ENCODE peak calls at places on chromosomes 6 and 20, in four cellular contexts. One of them, this sample, is unnamed.
A peak's percentile ranks its signal among the peaks of the same experiment; 100 is the strongest.

GRCh38 chr6:119283979-119284545 is 65.5 kb downstream of the MAN1A1 start:
- DNase-seq in AG04449: no peak
- DNase-seq in GM06990: no peak
- DNase-seq in lower lobe of right lung: no peak
- DNase-seq in this sample: no peak

GRCh38 chr6:21710908-21711627 is 117.5 kb downstream of the SOX4 start:
- DNase-seq in GM06990: no peak
- DNase-seq in lower lobe of right lung: no peak
- DNase-seq in AG04449: no peak
- DNase-seq in this sample: no peak

GRCh38 chr6:17169291-17169690 is 67.4 kb downstream of the STMND1 start:
- DNase-seq in GM06990: no peak
- DNase-seq in AG04449: no peak
- DNase-seq in lower lobe of right lung: no peak
- DNase-seq in this sample: peak; percentile 35

GRCh38 chr20:51769941-51770615 is 1.9 kb upstream of the ATP9A start:
- DNase-seq in lower lobe of right lung: no peak
- DNase-seq in AG04449: no peak
- DNase-seq in GM06990: no peak
- DNase-seq in this sample: no peak

GRCh38 chr20:48772183-48772976 is 55.4 kb downstream of the PREX1 start:
- DNase-seq in AG04449: no peak
- DNase-seq in GM06990: no peak
- DNase-seq in lower lobe of right lung: peak; percentile 83
- DNase-seq in this sample: no peak

GRCh38 chr20:50746138-50746940 is 15.0 kb downstream of the PARD6B start:
- DNase-seq in lower lobe of right lung: no peak
- DNase-seq in AG04449: no peak
- DNase-seq in GM06990: no peak
- DNase-seq in this sample: peak; percentile 34

GRCh38 chr6:39493174-39493573 is 170.7 kb upstream of the KCNK16 start:
- DNase-seq in lower lobe of right lung: no peak
- DNase-seq in AG04449: no peak
- DNase-seq in GM06990: no peak
- DNase-seq in this sample: no peak

GRCh38 chr20:37990571-37991151 is 42.6 kb downstream of the TTI1 start:
- DNase-seq in AG04449: no peak
- DNase-seq in lower lobe of right lung: peak; percentile 82
- DNase-seq in GM06990: peak; percentile 82
- DNase-seq in this sample: no peak

GRCh38 chr20:46111028-46111835 is 6.9 kb upstream of the CD40 start:
- DNase-seq in lower lobe of right lung: peak; percentile 59
- DNase-seq in GM06990: peak; percentile 62
- DNase-seq in AG04449: no peak
- DNase-seq in this sample: no peak

GRCh38 chr6:45947807-45948206 is 67.9 kb downstream of the CLIC5 start:
- DNase-seq in AG04449: no peak
- DNase-seq in lower lobe of right lung: no peak
- DNase-seq in GM06990: no peak
- DNase-seq in this sample: no peak

GRCh38 chr20:20491110-20491783 is 123.3 kb downstream of the INSM1 start:
- DNase-seq in lower lobe of right lung: no peak
- DNase-seq in GM06990: no peak
- DNase-seq in AG04449: no peak
- DNase-seq in this sample: peak; percentile 24

GRCh38 chr20:21981179-21981578 is 275.7 kb downstream of the PAX1 start:
- DNase-seq in lower lobe of right lung: no peak
- DNase-seq in GM06990: no peak
- DNase-seq in AG04449: no peak
- DNase-seq in this sample: no peak

GRCh38 chr6:105209950-105210706 is 30.3 kb upstream of the POPDC3 start:
- DNase-seq in GM06990: no peak
- DNase-seq in lower lobe of right lung: no peak
- DNase-seq in AG04449: no peak
- DNase-seq in this sample: peak; percentile 68

GRCh38 chr6:40312213-40313015 is 274.8 kb downstream of the LRFN2 start:
- DNase-seq in lower lobe of right lung: no peak
- DNase-seq in AG04449: no peak
- DNase-seq in GM06990: no peak
- DNase-seq in this sample: no peak

GRCh38 chr20:60857708-60858107 is 394.4 kb upstream of the CDH4 start:
- DNase-seq in lower lobe of right lung: no peak
- DNase-seq in GM06990: no peak
- DNase-seq in AG04449: peak; percentile 4
- DNase-seq in this sample: peak; percentile 3

GRCh38 chr6:75602897-75603395 is 1.3 kb downstream of the SENP6 start:
- DNase-seq in AG04449: no peak
- DNase-seq in lower lobe of right lung: no peak
- DNase-seq in GM06990: no peak
- DNase-seq in this sample: no peak

GRCh38 chr6:89984926-89985743 is 90.9 kb downstream of the GJA10 start:
- DNase-seq in lower lobe of right lung: peak; percentile 53
- DNase-seq in AG04449: peak; percentile 14
- DNase-seq in GM06990: no peak
- DNase-seq in this sample: no peak

GRCh38 chr20:37278966-37279590 is 10.4 kb upstream of the MANBAL start:
- DNase-seq in lower lobe of right lung: no peak
- DNase-seq in AG04449: no peak
- DNase-seq in GM06990: no peak
- DNase-seq in this sample: no peak

GRCh38 chr20:45545754-45546453 is 1.3 kb downstream of the EPPIN start:
- DNase-seq in AG04449: no peak
- DNase-seq in GM06990: no peak
- DNase-seq in lower lobe of right lung: no peak
- DNase-seq in this sample: peak; percentile 3

GRCh38 chr6:148186916-148187315 is 155.7 kb upstream of the SASH1 start:
- DNase-seq in lower lobe of right lung: no peak
- DNase-seq in AG04449: no peak
- DNase-seq in GM06990: no peak
- DNase-seq in this sample: no peak

GRCh38 chr20:57431539-57431835 is 40.3 kb downstream of the RBM38 start:
- DNase-seq in AG04449: no peak
- DNase-seq in GM06990: no peak
- DNase-seq in lower lobe of right lung: no peak
- DNase-seq in this sample: no peak

GRCh38 chr6:95693108-95693507 is 115.8 kb downstream of the MANEA start:
- DNase-seq in AG04449: no peak
- DNase-seq in lower lobe of right lung: no peak
- DNase-seq in GM06990: no peak
- DNase-seq in this sample: no peak

GRCh38 chr6:44333942-44334341 is 8.5 kb upstream of the SPATS1 start:
- DNase-seq in AG04449: no peak
- DNase-seq in lower lobe of right lung: no peak
- DNase-seq in GM06990: no peak
- DNase-seq in this sample: no peak

GRCh38 chr6:146169872-146170271 is 141.0 kb downstream of the GRM1 start:
- DNase-seq in GM06990: no peak
- DNase-seq in lower lobe of right lung: no peak
- DNase-seq in AG04449: no peak
- DNase-seq in this sample: no peak

GRCh38 chr6:157535354-157536217 is 154.6 kb downstream of the ZDHHC14 start:
- DNase-seq in GM06990: peak; percentile 51
- DNase-seq in AG04449: no peak
- DNase-seq in lower lobe of right lung: no peak
- DNase-seq in this sample: peak; percentile 17

GRCh38 chr6:31495580-31495979 is 2.4 kb upstream of the MICB start:
- DNase-seq in GM06990: no peak
- DNase-seq in AG04449: no peak
- DNase-seq in lower lobe of right lung: no peak
- DNase-seq in this sample: no peak

GRCh38 chr6:105445461-105445860 is 42.6 kb upstream of the PREP start:
- DNase-seq in lower lobe of right lung: no peak
- DNase-seq in AG04449: no peak
- DNase-seq in GM06990: no peak
- DNase-seq in this sample: no peak

GRCh38 chr6:123640567-123641187 is 3.9 kb upstream of the TRDN start:
- DNase-seq in GM06990: no peak
- DNase-seq in lower lobe of right lung: no peak
- DNase-seq in AG04449: no peak
- DNase-seq in this sample: no peak

GRCh38 chr6:163793584-163793983 is 379.1 kb downstream of the QKI start:
- DNase-seq in lower lobe of right lung: no peak
- DNase-seq in AG04449: peak; percentile 46
- DNase-seq in GM06990: no peak
- DNase-seq in this sample: peak; percentile 28

GRCh38 chr6:36128073-36128472 is 2.2 kb upstream of the MAPK13 start:
- DNase-seq in AG04449: no peak
- DNase-seq in lower lobe of right lung: no peak
- DNase-seq in GM06990: no peak
- DNase-seq in this sample: no peak

GRCh38 chr6:159197251-159197650 is 28.1 kb downstream of the FNDC1 start:
- DNase-seq in lower lobe of right lung: no peak
- DNase-seq in AG04449: no peak
- DNase-seq in GM06990: no peak
- DNase-seq in this sample: no peak

GRCh38 chr6:93105017-93105416 is 314.3 kb downstream of the EPHA7 start:
- DNase-seq in GM06990: no peak
- DNase-seq in lower lobe of right lung: no peak
- DNase-seq in AG04449: no peak
- DNase-seq in this sample: no peak

GRCh38 chr6:80676386-80676785 is 569.9 kb downstream of the BCKDHB start:
- DNase-seq in lower lobe of right lung: no peak
- DNase-seq in GM06990: no peak
- DNase-seq in AG04449: no peak
- DNase-seq in this sample: no peak

GRCh38 chr6:89252902-89253301 is 35.7 kb upstream of the GABRR1 start:
- DNase-seq in GM06990: no peak
- DNase-seq in lower lobe of right lung: no peak
- DNase-seq in AG04449: no peak
- DNase-seq in this sample: no peak

GRCh38 chr6:137736048-137736846 is 130.8 kb upstream of the TNFAIP3 start:
- DNase-seq in GM06990: peak; percentile 28
- DNase-seq in lower lobe of right lung: no peak
- DNase-seq in AG04449: no peak
- DNase-seq in this sample: no peak

GRCh38 chr20:51534764-51535386 is 7.6 kb downstream of the NFATC2 start:
- DNase-seq in GM06990: no peak
- DNase-seq in lower lobe of right lung: no peak
- DNase-seq in AG04449: no peak
- DNase-seq in this sample: no peak

GRCh38 chr6:55819811-55820210 is 55.6 kb downstream of the BMP5 start:
- DNase-seq in lower lobe of right lung: no peak
- DNase-seq in AG04449: no peak
- DNase-seq in GM06990: no peak
- DNase-seq in this sample: no peak

GRCh38 chr6:111107589-111107988 is 20.3 kb downstream of the SLC16A10 start:
- DNase-seq in GM06990: no peak
- DNase-seq in lower lobe of right lung: no peak
- DNase-seq in AG04449: no peak
- DNase-seq in this sample: no peak

GRCh38 chr6:76742919-76743318 is 670.5 kb upstream of the IMPG1 start:
- DNase-seq in AG04449: no peak
- DNase-seq in lower lobe of right lung: no peak
- DNase-seq in GM06990: no peak
- DNase-seq in this sample: no peak

GRCh38 chr6:152600022-152600421 is 37.1 kb downstream of the SYNE1 start:
- DNase-seq in AG04449: no peak
- DNase-seq in lower lobe of right lung: no peak
- DNase-seq in GM06990: no peak
- DNase-seq in this sample: no peak

GRCh38 chr6:152595507-152595906 is 41.7 kb downstream of the SYNE1 start:
- DNase-seq in AG04449: no peak
- DNase-seq in lower lobe of right lung: no peak
- DNase-seq in GM06990: no peak
- DNase-seq in this sample: no peak

GRCh38 chr6:152598858-152599537 is 38.2 kb downstream of the SYNE1 start:
- DNase-seq in lower lobe of right lung: no peak
- DNase-seq in GM06990: no peak
- DNase-seq in AG04449: no peak
- DNase-seq in this sample: no peak

GRCh38 chr6:152596706-152597105 is 40.5 kb downstream of the SYNE1 start:
- DNase-seq in GM06990: no peak
- DNase-seq in lower lobe of right lung: no peak
- DNase-seq in AG04449: no peak
- DNase-seq in this sample: no peak

GRCh38 chr6:152598421-152598820 is 38.7 kb downstream of the SYNE1 start:
- DNase-seq in GM06990: no peak
- DNase-seq in AG04449: no peak
- DNase-seq in lower lobe of right lung: no peak
- DNase-seq in this sample: no peak
- H3K4me3 ChIP-seq in GM06990: no peak overlapping the region
- H3K4me3 ChIP-seq in AG04449: no peak overlapping the region
- H3K4me3 ChIP-seq in lower lobe of right lung: no peak overlapping the region
- H3K4me3 ChIP-seq in this sample: no peak overlapping the region

GRCh38 chr20:44075191-44075949 is 111.6 kb downstream of the JPH2 start:
- DNase-seq in GM06990: no peak
- DNase-seq in lower lobe of right lung: no peak
- DNase-seq in AG04449: no peak
- DNase-seq in this sample: no peak
- H3K4me3 ChIP-seq in GM06990: no peak overlapping the region
- H3K4me3 ChIP-seq in lower lobe of right lung: no peak overlapping the region
- H3K4me3 ChIP-seq in AG04449: no peak overlapping the region
- H3K4me3 ChIP-seq in this sample: no peak overlapping the region

GRCh38 chr6:24940311-24940917 is 4.7 kb upstream of the RIPOR2 start:
- DNase-seq in lower lobe of right lung: no peak
- DNase-seq in AG04449: no peak
- DNase-seq in GM06990: no peak
- DNase-seq in this sample: no peak
- H3K4me3 ChIP-seq in lower lobe of right lung: no peak overlapping the region
- H3K4me3 ChIP-seq in AG04449: no peak overlapping the region
- H3K4me3 ChIP-seq in GM06990: peak overlapping the region; percentile 14
- H3K4me3 ChIP-seq in this sample: no peak overlapping the region

GRCh38 chr6:9481292-9482029 is 933.4 kb downstream of the TFAP2A start:
- DNase-seq in lower lobe of right lung: no peak
- DNase-seq in AG04449: no peak
- DNase-seq in GM06990: no peak
- DNase-seq in this sample: no peak
- H3K4me3 ChIP-seq in lower lobe of right lung: no peak overlapping the region
- H3K4me3 ChIP-seq in AG04449: no peak overlapping the region
- H3K4me3 ChIP-seq in GM06990: no peak overlapping the region
- H3K4me3 ChIP-seq in this sample: no peak overlapping the region

DNA sequence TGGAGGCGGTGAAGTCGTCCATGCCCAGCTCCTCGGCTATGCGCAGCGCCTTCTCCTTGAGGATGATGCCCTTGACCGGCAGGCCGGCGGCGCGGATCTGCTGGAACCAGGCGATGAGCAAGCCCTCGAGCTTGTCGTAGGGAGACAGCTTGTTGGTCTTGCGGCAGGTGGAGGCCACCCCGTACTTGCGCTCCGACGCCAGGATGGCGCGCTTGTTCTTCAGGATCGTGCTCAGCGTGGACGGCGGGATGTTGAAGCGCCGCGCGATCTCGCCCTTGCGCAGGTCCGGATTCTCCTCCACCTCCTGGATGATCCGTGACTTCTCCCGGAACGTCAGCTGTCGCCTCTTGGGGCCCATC is 435 bp downstream of the CENPB start:
- DNase-seq in lower lobe of right lung: peak; percentile 77
- DNase-seq in GM06990: peak; percentile 71
- DNase-seq in AG04449: no peak
- DNase-seq in this sample: no peak
- H3K4me3 ChIP-seq in lower lobe of right lung: peak overlapping the region; percentile 83
- H3K4me3 ChIP-seq in GM06990: peak overlapping the region; percentile 76
- H3K4me3 ChIP-seq in AG04449: peak overlapping the region; percentile 80
- H3K4me3 ChIP-seq in this sample: peak overlapping the region; percentile 76

GRCh38 chr6:33207569-33208088 is 671 bp upstream of the RING1 start:
- DNase-seq in GM06990: peak; percentile 33
- DNase-seq in AG04449: no peak
- DNase-seq in lower lobe of right lung: peak; percentile 65
- DNase-seq in this sample: no peak
- H3K4me3 ChIP-seq in GM06990: peak overlapping the region; percentile 86
- H3K4me3 ChIP-seq in AG04449: peak overlapping the region; percentile 83
- H3K4me3 ChIP-seq in lower lobe of right lung: peak overlapping the region; percentile 83
- H3K4me3 ChIP-seq in this sample: peak overlapping the region; percentile 56

GRCh38 chr20:31869673-31869941 is 720 bp downstream of the DUSP15 start:
- DNase-seq in lower lobe of right lung: no peak
- DNase-seq in AG04449: no peak
- DNase-seq in GM06990: no peak
- DNase-seq in this sample: no peak
- H3K4me3 ChIP-seq in lower lobe of right lung: peak overlapping the region; percentile 70
- H3K4me3 ChIP-seq in AG04449: no peak overlapping the region
- H3K4me3 ChIP-seq in GM06990: no peak overlapping the region
- H3K4me3 ChIP-seq in this sample: peak overlapping the region; percentile 33

This sample was measured in AG09309.